ENCODE peak calls at places on chromosomes 12 and 14, in seven cellular contexts. Q is SK-N-SH, U is A549, Y is K562, E is HepG2, A is H1, L is GM12878. O is an unnamed sample.

GRCh38 chr14:92553456-92553855 is 39.9 kb downstream of the RIN3 start:
- DNase-seq in Q (no peak), U (peak), Y (no peak), E (no peak), A (no peak), L (no peak), O (peak)

GRCh38 chr14:36383674-36384421 is 63.4 kb upstream of the MBIP start:
- DNase-seq in Q (no peak), U (no peak), Y (no peak), E (no peak), A (no peak), L (no peak), O (no peak)

GRCh38 chr12:95218852-95219171 is 1.2 kb downstream of the VEZT start:
- DNase-seq in Q (no peak), U (peak), Y (no peak), E (no peak), A (no peak), L (no peak), O (no peak)

GRCh38 chr12:89873745-89874144 is 165.1 kb upstream of the ATP2B1 start:
- DNase-seq in Q (no peak), U (no peak), Y (no peak), E (no peak), A (no peak), L (no peak), O (peak)

GRCh38 chr14:89748004-89748403 is 206.5 kb downstream of the EFCAB11 start:
- DNase-seq in Q (no peak), U (no peak), Y (no peak), E (no peak), A (no peak), L (no peak), O (peak)

GRCh38 chr14:29274890-29275651 is 508.5 kb downstream of the FOXG1 start:
- DNase-seq in Q (no peak), U (no peak), Y (no peak), E (no peak), A (no peak), L (no peak), O (no peak)

GRCh38 chr12:26113853-26114719 is 10.8 kb downstream of the BHLHE41 start:
- DNase-seq in Q (peak), U (peak), Y (peak), E (peak), A (peak), L (no peak), O (peak)

GRCh38 chr12:25130741-25131188 is 64.2 kb downstream of the DNAI7 start:
- DNase-seq in Q (peak), U (peak), Y (peak), E (peak), A (no peak), L (no peak), O (peak)

GRCh38 chr14:72332054-72332453 is 399.8 kb downstream of the RGS6 start:
- DNase-seq in Q (no peak), U (no peak), Y (no peak), E (no peak), A (no peak), L (no peak), O (no peak)

GRCh38 chr12:7155471-7156034 is 25.4 kb downstream of the CLSTN3 start:
- DNase-seq in Q (peak), U (no peak), Y (no peak), E (no peak), A (no peak), L (no peak), O (no peak)

GRCh38 chr14:71071042-71071441 is 163.8 kb downstream of the PCNX1 start:
- DNase-seq in Q (no peak), U (no peak), Y (no peak), E (no peak), A (no peak), L (no peak), O (no peak)

GRCh38 chr14:65373671-65374039 is 38.9 kb upstream of the FUT8 start:
- DNase-seq in Q (no peak), U (no peak), Y (no peak), E (no peak), A (no peak), L (no peak), O (no peak)

GRCh38 chr14:22002860-22003284 is 329.3 kb upstream of the OR4E1 start:
- DNase-seq in Q (no peak), U (no peak), Y (peak), E (no peak), A (peak), L (no peak), O (no peak)

GRCh38 chr12:127169321-127170270 is 1097.4 kb upstream of the TMEM132C start:
- DNase-seq in Q (no peak), U (no peak), Y (no peak), E (no peak), A (no peak), L (no peak), O (peak)

DNA sequence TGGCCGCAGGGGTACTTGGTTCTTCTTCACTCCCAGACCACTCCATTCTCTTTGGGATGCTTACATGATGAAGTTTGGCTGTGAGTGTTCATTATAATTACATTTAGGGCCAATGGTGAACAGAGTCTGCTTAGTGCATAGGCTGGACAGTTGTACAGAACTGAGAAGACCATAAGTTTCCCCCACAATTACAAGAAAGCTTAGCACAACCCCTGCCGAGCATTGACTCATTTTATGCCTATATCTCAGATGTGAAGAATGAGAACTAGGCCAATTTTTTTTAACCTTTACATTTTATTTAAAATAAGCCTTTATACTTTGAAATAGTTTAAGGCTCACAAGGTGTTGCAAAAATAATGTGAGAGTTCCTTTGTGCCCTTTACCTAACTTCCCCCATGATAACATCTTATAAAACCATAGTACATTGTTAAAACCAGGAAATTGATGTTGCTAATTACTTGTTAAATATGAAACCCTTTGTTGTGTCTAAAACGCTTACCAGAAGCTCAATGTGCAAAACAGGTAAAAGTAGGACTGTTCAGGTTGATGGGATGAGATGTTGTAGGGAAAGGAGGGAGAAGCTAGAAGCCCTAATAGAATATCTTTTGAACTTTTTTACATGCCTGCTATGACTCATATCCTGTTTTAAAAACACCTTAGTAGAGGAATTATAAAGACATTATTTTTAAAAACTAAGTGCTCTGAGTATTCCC is 47.2 kb downstream of the ALDH1L2 start:
- DNase-seq in Q (no peak), U (no peak), Y (no peak), E (no peak), A (no peak), L (no peak), O (no peak)
- TF ChIP-seq RFX5 in Q (no peak), U (no peak), Y (no peak), E (no peak), A (no peak), L (no peak), O (no peak)

GRCh38 chr14:68785817-68786490 is 6.9 kb downstream of the ZFP36L1 start:
- DNase-seq in Q (no peak), U (peak), Y (no peak), E (no peak), A (peak), L (no peak), O (no peak)

GRCh38 chr14:68789002-68789797 is 3.7 kb downstream of the ZFP36L1 start:
- DNase-seq in Q (peak), U (peak), Y (peak), E (peak), A (peak), L (no peak), O (peak)

GRCh38 chr14:68786491-68787234 is 6.2 kb downstream of the ZFP36L1 start:
- DNase-seq in Q (no peak), U (peak), Y (no peak), E (no peak), A (peak), L (no peak), O (peak)

GRCh38 chr14:68788275-68789001 is 4.4 kb downstream of the ZFP36L1 start:
- DNase-seq in Q (no peak), U (no peak), Y (no peak), E (no peak), A (no peak), L (no peak), O (no peak)

DNA sequence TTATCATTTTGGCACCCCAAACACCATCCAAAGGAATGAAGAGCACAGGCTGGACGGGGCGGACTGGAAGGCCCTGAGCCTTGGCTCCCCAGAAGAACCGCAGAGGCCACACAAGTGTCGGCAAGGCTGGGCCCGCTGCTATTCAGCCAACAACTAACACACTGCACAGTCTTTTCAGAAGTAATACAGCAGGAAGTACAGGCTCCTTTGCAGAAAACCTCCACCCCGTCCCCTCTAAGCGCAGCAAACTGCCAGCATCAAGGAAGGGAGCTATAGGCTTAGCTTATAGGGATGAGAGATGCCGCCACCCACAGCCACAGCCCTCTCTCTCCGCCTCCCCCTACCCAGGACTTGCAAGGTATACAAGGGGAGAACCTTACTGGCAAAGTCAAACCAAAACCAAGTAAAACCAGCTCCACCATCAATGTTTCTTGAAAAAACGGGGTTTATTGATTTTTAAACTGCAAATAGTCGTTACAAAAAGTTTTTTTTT is 5.6 kb downstream of the ZFP36L1 start:
- DNase-seq in Q (no peak), U (no peak), Y (no peak), E (no peak), A (no peak), L (no peak), O (no peak)
- TF ChIP-seq RFX5 in Q (no peak), U (no peak), Y (no peak), E (no peak), A (no peak), L (no peak), O (no peak)

DNA sequence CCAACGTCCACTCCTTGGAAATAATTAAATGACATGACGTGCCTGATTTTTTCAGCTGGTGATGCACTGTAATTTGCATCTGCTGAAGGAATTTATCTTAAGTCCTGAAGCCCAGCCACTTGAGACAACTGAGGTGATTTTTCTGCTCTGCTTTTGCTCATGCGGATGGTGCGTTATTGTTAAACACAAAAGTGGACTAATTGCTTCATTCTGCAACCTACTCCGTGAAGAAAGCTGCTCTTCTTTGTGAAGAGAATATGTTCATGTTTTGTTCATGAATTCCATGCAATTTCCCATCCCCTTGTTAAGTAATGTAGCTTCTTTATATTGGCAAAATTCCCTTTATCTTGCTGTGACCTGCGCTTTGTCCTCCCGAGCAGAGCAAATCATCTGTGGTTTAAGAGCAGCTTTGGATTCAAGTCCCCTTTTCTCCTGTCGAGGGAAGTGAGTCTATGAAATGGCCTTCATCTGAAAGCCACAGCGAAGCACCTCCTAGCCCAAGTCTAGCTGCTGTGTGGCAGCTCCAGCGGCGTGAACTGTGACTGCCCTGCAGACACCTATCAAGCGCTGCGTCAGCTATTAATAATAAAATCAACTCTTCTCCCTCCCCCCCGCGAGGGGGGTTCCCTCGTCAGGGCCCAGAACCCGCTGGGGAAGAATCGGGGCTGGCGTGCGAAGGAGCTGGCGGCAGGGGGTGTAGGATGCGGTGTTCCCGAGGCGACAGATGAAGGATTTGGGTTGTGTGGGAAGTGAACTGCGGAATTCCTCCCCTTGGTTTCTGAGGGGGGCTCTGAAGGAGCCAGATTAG is 867 bp upstream of the ATP2A2 start:
- DNase-seq in Q (peak), U (peak), Y (peak), E (no peak), A (peak), L (no peak), O (peak)
- TF ChIP-seq RFX5 in Q (no peak), U (no peak), Y (no peak), E (no peak), A (no peak), L (no peak), O (no peak)

DNA sequence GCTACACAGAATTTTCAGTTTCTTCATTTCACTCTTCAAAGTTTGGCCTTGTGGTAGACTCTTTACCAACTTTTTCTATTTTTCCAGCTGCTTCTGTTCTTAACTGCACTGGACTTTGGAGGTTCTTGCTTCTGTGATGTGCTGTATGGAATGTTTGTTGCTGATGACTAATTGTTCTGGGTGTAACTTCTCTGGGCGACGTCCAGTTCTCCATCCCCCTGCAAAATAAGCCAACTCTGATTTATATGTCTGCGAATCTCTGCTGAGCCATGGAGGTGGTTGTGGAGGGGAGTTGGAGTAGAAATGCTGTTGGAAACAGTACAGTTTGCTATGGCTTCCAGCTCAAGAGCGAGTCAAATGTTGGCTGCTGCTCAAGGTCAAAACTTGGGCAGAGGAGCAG is 113.9 kb upstream of the DYRK2 start:
- DNase-seq in Q (no peak), U (peak), Y (no peak), E (no peak), A (no peak), L (no peak), O (peak)
- TF ChIP-seq RFX5 in Q (no peak), U (no peak), Y (no peak), E (no peak), A (no peak), L (no peak), O (no peak)